ENCODE peak calls at places on chromosomes 12 and 14, in four cellular contexts. One of them, this sample, is unnamed.
A peak's percentile ranks its signal among the peaks of the same experiment; 100 is the strongest.

GRCh38 chr12:123914726-123915345 is 57.8 kb downstream of the CCDC92 start:
- DNase-seq in cardiac muscle cell: no peak
- DNase-seq in NCI-H2081: no peak
- DNase-seq in transverse colon: no peak
- DNase-seq in this sample: no peak

GRCh38 chr12:69630191-69630590 is 19.5 kb upstream of the LRRC10 start:
- DNase-seq in NCI-H2081: no peak
- DNase-seq in transverse colon: no peak
- DNase-seq in cardiac muscle cell: no peak
- DNase-seq in this sample: no peak

GRCh38 chr14:66010695-66011094 is 475.5 kb upstream of the CCDC196 start:
- DNase-seq in cardiac muscle cell: no peak
- DNase-seq in transverse colon: no peak
- DNase-seq in NCI-H2081: no peak
- DNase-seq in this sample: no peak

GRCh38 chr12:133204264-133204603 is 22.9 kb downstream of the ZNF268 start:
- DNase-seq in transverse colon: no peak
- DNase-seq in cardiac muscle cell: no peak
- DNase-seq in NCI-H2081: no peak
- DNase-seq in this sample: no peak

GRCh38 chr12:27284751-27285150 is 40.7 kb downstream of the STK38L start:
- DNase-seq in NCI-H2081: no peak
- DNase-seq in transverse colon: no peak
- DNase-seq in cardiac muscle cell: no peak
- DNase-seq in this sample: no peak

GRCh38 chr14:53020193-53020932 is 69.5 kb upstream of the FERMT2 start:
- DNase-seq in NCI-H2081: no peak
- DNase-seq in transverse colon: no peak
- DNase-seq in cardiac muscle cell: no peak
- DNase-seq in this sample: no peak

GRCh38 chr12:25690996-25691864 is 138.1 kb upstream of the LMNTD1 start:
- DNase-seq in transverse colon: no peak
- DNase-seq in NCI-H2081: no peak
- DNase-seq in cardiac muscle cell: no peak
- DNase-seq in this sample: no peak

GRCh38 chr14:55446127-55446736 is 5.8 kb upstream of the TBPL2 start:
- DNase-seq in transverse colon: peak; percentile 60
- DNase-seq in NCI-H2081: peak; percentile 75
- DNase-seq in cardiac muscle cell: peak; percentile 93
- DNase-seq in this sample: no peak

GRCh38 chr12:53179694-53180269 is 740 bp upstream of the ZNF740 start:
- DNase-seq in transverse colon: peak; percentile 45
- DNase-seq in cardiac muscle cell: no peak
- DNase-seq in NCI-H2081: no peak
- DNase-seq in this sample: no peak

GRCh38 chr12:89179983-89180382 is 172.3 kb downstream of the DUSP6 start:
- DNase-seq in cardiac muscle cell: no peak
- DNase-seq in NCI-H2081: no peak
- DNase-seq in transverse colon: peak; percentile 15
- DNase-seq in this sample: no peak

GRCh38 chr12:2054091-2055018 is 1.6 kb downstream of the CACNA1C start:
- DNase-seq in cardiac muscle cell: peak; percentile 29
- DNase-seq in NCI-H2081: peak; percentile 30
- DNase-seq in transverse colon: no peak
- DNase-seq in this sample: no peak

GRCh38 chr14:23056956-23057756 is at the start of gene CDH24:
- DNase-seq in cardiac muscle cell: peak; percentile 86
- DNase-seq in NCI-H2081: no peak
- DNase-seq in transverse colon: peak; percentile 84
- DNase-seq in this sample: no peak

GRCh38 chr14:50955373-50956043 is 11.2 kb upstream of the PYGL start:
- DNase-seq in cardiac muscle cell: peak; percentile 20
- DNase-seq in transverse colon: peak; percentile 77
- DNase-seq in NCI-H2081: peak; percentile 63
- DNase-seq in this sample: no peak

GRCh38 chr12:56046027-56046780 is 4.5 kb downstream of the RPS26 start:
- DNase-seq in NCI-H2081: no peak
- DNase-seq in transverse colon: no peak
- DNase-seq in cardiac muscle cell: no peak
- DNase-seq in this sample: no peak

GRCh38 chr14:64755661-64756265 is 51.5 kb downstream of the PLEKHG3 start:
- DNase-seq in cardiac muscle cell: no peak
- DNase-seq in transverse colon: peak; percentile 81
- DNase-seq in NCI-H2081: no peak
- DNase-seq in this sample: no peak